ENCODE peak calls at places on chromosomes 16 and 17, in four cellular contexts. One of them, this sample, is unnamed.
A peak's percentile ranks its signal among the peaks of the same experiment; 100 is the strongest.

GRCh38 chr17:34499576-34499975 is 79.8 kb upstream of the TMEM132E start:
- DNase-seq in left ventricle myocardium inferior: no peak
- DNase-seq in neural progenitor cell: peak; percentile 86
- DNase-seq in right atrium auricular region: no peak
- DNase-seq in this sample: no peak

GRCh38 chr16:9495824-9496223 is 404.4 kb downstream of the HAPSTR1 start:
- DNase-seq in left ventricle myocardium inferior: no peak
- DNase-seq in neural progenitor cell: no peak
- DNase-seq in right atrium auricular region: no peak
- DNase-seq in this sample: no peak

GRCh38 chr16:87235810-87236515 is 81.2 kb downstream of the C16orf95 start:
- DNase-seq in left ventricle myocardium inferior: no peak
- DNase-seq in neural progenitor cell: peak; percentile 26
- DNase-seq in right atrium auricular region: no peak
- DNase-seq in this sample: no peak

GRCh38 chr16:87803385-87803784 is 37.6 kb upstream of the KLHDC4 start:
- DNase-seq in left ventricle myocardium inferior: no peak
- DNase-seq in neural progenitor cell: no peak
- DNase-seq in right atrium auricular region: no peak
- DNase-seq in this sample: no peak

GRCh38 chr17:8137645-8138342 is 13.9 kb upstream of the HES7 start:
- DNase-seq in left ventricle myocardium inferior: no peak
- DNase-seq in neural progenitor cell: no peak
- DNase-seq in right atrium auricular region: no peak
- DNase-seq in this sample: peak; percentile 47

GRCh38 chr16:89565506-89566372 is 5.3 kb downstream of the RPL13 start:
- DNase-seq in left ventricle myocardium inferior: peak; percentile 37
- DNase-seq in neural progenitor cell: peak; percentile 64
- DNase-seq in right atrium auricular region: no peak
- DNase-seq in this sample: peak; percentile 88

GRCh38 chr17:29933379-29933778 is 3.4 kb upstream of the SSH2 start:
- DNase-seq in left ventricle myocardium inferior: no peak
- DNase-seq in neural progenitor cell: peak; percentile 50
- DNase-seq in right atrium auricular region: no peak
- DNase-seq in this sample: no peak

GRCh38 chr16:66928702-66929388 is 3.5 kb upstream of the RRAD start:
- DNase-seq in left ventricle myocardium inferior: no peak
- DNase-seq in neural progenitor cell: peak; percentile 58
- DNase-seq in right atrium auricular region: no peak
- DNase-seq in this sample: no peak

GRCh38 chr17:17567631-17568030 is 23.9 kb downstream of the PEMT start:
- DNase-seq in left ventricle myocardium inferior: peak; percentile 76
- DNase-seq in neural progenitor cell: no peak
- DNase-seq in right atrium auricular region: peak; percentile 77
- DNase-seq in this sample: no peak

GRCh38 chr17:39002991-39003715 is 36.0 kb upstream of the FBXO47 start:
- DNase-seq in left ventricle myocardium inferior: peak; percentile 86
- DNase-seq in neural progenitor cell: no peak
- DNase-seq in right atrium auricular region: peak; percentile 92
- DNase-seq in this sample: peak; percentile 72

GRCh38 chr16:82509636-82510035 is 117.1 kb upstream of the CDH13 start:
- DNase-seq in left ventricle myocardium inferior: no peak
- DNase-seq in neural progenitor cell: no peak
- DNase-seq in right atrium auricular region: no peak
- DNase-seq in this sample: no peak

GRCh38 chr16:85608515-85608885 is 4.6 kb upstream of the GSE1 start:
- DNase-seq in left ventricle myocardium inferior: no peak
- DNase-seq in neural progenitor cell: no peak
- DNase-seq in right atrium auricular region: no peak
- DNase-seq in this sample: no peak

GRCh38 chr17:39027037-39027436 is 59.8 kb upstream of the FBXO47 start:
- DNase-seq in left ventricle myocardium inferior: peak; percentile 82
- DNase-seq in neural progenitor cell: peak; percentile 66
- DNase-seq in right atrium auricular region: peak; percentile 73
- DNase-seq in this sample: peak; percentile 58

GRCh38 chr17:36680701-36681202 is 79.4 kb downstream of the MRM1 start:
- DNase-seq in left ventricle myocardium inferior: no peak
- DNase-seq in neural progenitor cell: no peak
- DNase-seq in right atrium auricular region: no peak
- DNase-seq in this sample: no peak

GRCh38 chr16:73064227-73064995 is 16.5 kb upstream of the ZFHX3 start:
- DNase-seq in left ventricle myocardium inferior: peak; percentile 39
- DNase-seq in neural progenitor cell: no peak
- DNase-seq in right atrium auricular region: no peak
- DNase-seq in this sample: peak; percentile 54

GRCh38 chr17:81794509-81794908 is 9.4 kb upstream of the GCGR start:
- DNase-seq in left ventricle myocardium inferior: no peak
- DNase-seq in neural progenitor cell: peak; percentile 52
- DNase-seq in right atrium auricular region: no peak
- DNase-seq in this sample: no peak

GRCh38 chr17:59561042-59561441 is 4.4 kb upstream of the DHX40 start:
- DNase-seq in left ventricle myocardium inferior: no peak
- DNase-seq in neural progenitor cell: peak; percentile 22
- DNase-seq in right atrium auricular region: no peak
- DNase-seq in this sample: no peak

GRCh38 chr17:60065867-60066266 is 12.9 kb downstream of the HEATR6 start:
- DNase-seq in left ventricle myocardium inferior: no peak
- DNase-seq in neural progenitor cell: no peak
- DNase-seq in right atrium auricular region: no peak
- DNase-seq in this sample: no peak

GRCh38 chr17:57892146-57892819 is 42.4 kb upstream of the MRPS23 start:
- DNase-seq in left ventricle myocardium inferior: peak; percentile 90
- DNase-seq in neural progenitor cell: peak; percentile 91
- DNase-seq in right atrium auricular region: peak; percentile 97
- DNase-seq in this sample: peak; percentile 88

GRCh38 chr16:83727018-83727417 is 80.8 kb upstream of the HSBP1 start:
- DNase-seq in left ventricle myocardium inferior: no peak
- DNase-seq in neural progenitor cell: no peak
- DNase-seq in right atrium auricular region: no peak
- DNase-seq in this sample: no peak

GRCh38 chr17:54903375-54903774 is 2.7 kb downstream of the TOM1L1 start:
- DNase-seq in left ventricle myocardium inferior: peak; percentile 48
- DNase-seq in neural progenitor cell: no peak
- DNase-seq in right atrium auricular region: no peak
- DNase-seq in this sample: peak; percentile 71

DNA sequence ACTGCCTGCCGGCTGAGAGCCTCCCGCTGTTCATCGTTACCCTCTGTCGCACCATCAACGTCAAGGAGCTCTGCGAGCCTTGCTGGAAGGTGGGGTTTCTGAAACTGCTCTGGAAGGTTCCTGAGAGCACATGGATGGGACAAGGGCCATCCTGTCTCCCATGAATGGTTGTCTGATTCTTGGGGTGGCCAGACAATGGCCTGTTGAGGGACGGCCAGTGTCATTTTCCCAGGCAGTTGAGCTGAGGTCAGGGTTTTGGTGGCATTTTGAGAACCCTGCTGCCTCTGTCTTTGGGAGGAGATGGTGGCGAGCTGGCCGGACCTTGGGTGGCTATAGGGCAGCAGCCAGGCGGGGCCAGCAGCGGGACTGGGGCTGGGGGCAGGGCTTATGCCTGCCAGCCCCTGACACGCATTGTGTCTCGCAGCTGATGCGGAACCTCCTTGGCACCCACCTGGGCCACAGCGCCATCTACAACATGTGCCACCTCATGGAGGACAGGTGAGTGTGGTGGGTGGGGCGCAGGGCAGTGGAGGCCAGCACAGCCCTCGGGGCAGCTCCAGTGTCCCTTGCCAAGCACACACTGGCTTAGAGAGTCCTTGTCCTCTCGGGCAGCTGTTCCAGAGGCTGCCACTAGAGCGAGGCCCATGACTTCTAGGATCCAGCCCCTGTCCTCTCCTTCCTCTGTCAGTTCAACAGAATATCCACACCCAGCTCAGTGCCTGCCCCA is 9.1 kb downstream of the TSC2 start:
- DNase-seq in left ventricle myocardium inferior: no peak
- DNase-seq in neural progenitor cell: peak; percentile 59
- DNase-seq in right atrium auricular region: no peak
- DNase-seq in this sample: no peak
- TF ChIP-seq CTCF in left ventricle myocardium inferior: peak; percentile 23
- TF ChIP-seq CTCF in neural progenitor cell: peak; percentile 37
- TF ChIP-seq CTCF in right atrium auricular region: no peak
- TF ChIP-seq CTCF in this sample: no peak

GRCh38 chr17:4858068-4858879 is 25.1 kb downstream of the MINK1 start:
- DNase-seq in left ventricle myocardium inferior: no peak
- DNase-seq in neural progenitor cell: peak; percentile 87
- DNase-seq in right atrium auricular region: no peak
- DNase-seq in this sample: no peak

GRCh38 chr17:4861052-4861451 is 27.9 kb downstream of the MINK1 start:
- DNase-seq in left ventricle myocardium inferior: no peak
- DNase-seq in neural progenitor cell: no peak
- DNase-seq in right atrium auricular region: no peak
- DNase-seq in this sample: peak; percentile 25

GRCh38 chr17:4858880-4859260 is 25.7 kb downstream of the MINK1 start:
- DNase-seq in left ventricle myocardium inferior: peak; percentile 63
- DNase-seq in neural progenitor cell: no peak
- DNase-seq in right atrium auricular region: no peak
- DNase-seq in this sample: peak; percentile 46

GRCh38 chr17:4860651-4861050 is 27.5 kb downstream of the MINK1 start:
- DNase-seq in left ventricle myocardium inferior: no peak
- DNase-seq in neural progenitor cell: no peak
- DNase-seq in right atrium auricular region: no peak
- DNase-seq in this sample: no peak

GRCh38 chr17:4859816-4860625 is 26.9 kb downstream of the MINK1 start:
- DNase-seq in left ventricle myocardium inferior: no peak
- DNase-seq in neural progenitor cell: no peak
- DNase-seq in right atrium auricular region: no peak
- DNase-seq in this sample: no peak
- H3K4me1 ChIP-seq in left ventricle myocardium inferior: peaks cover 63% of the 10 kb centered on the region
- H3K4me1 ChIP-seq in neural progenitor cell: peaks cover 31% of the 10 kb centered on the region
- H3K4me1 ChIP-seq in right atrium auricular region: no peaks in the 10 kb centered on the region
- H3K4me1 ChIP-seq in this sample: peaks cover 36% of the 10 kb centered on the region

GRCh38 chr16:35523991-35524390 is 2064.6 kb downstream of the TP53TG3F start:
- DNase-seq in left ventricle myocardium inferior: no peak
- DNase-seq in neural progenitor cell: no peak
- DNase-seq in right atrium auricular region: no peak
- DNase-seq in this sample: no peak
- H3K9me3 ChIP-seq in left ventricle myocardium inferior: peaks cover 4% of the 10 kb centered on the region
- H3K9me3 ChIP-seq in neural progenitor cell: peaks cover 16% of the 10 kb centered on the region
- H3K9me3 ChIP-seq in right atrium auricular region: no peaks in the 10 kb centered on the region
- H3K9me3 ChIP-seq in this sample: no peaks in the 10 kb centered on the region

DNA sequence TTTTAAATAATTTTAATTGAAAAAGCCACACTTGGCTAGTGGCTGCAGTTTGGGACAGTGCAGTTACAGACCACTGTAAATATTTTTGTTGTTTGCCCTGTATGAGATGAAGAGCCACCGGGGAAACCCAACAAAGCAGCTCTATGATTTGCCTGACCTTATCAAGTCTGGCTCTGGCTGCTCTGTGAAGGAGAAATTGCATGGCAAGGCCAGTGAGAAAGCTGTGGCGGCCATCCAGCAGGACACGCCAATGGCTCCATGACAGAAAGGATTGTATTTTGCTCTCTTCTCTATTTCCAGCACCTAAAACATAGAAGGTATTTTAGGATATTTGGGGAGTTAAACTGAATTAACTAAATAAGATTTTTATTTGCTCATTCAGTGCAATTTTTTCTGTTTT is 330.0 kb upstream of the DYNLRB2 start:
- DNase-seq in left ventricle myocardium inferior: peak; percentile 50
- DNase-seq in neural progenitor cell: no peak
- DNase-seq in right atrium auricular region: peak; percentile 62
- DNase-seq in this sample: no peak
- TF ChIP-seq CTCF in left ventricle myocardium inferior: no peak
- TF ChIP-seq CTCF in neural progenitor cell: no peak
- TF ChIP-seq CTCF in right atrium auricular region: no peak
- TF ChIP-seq CTCF in this sample: no peak

GRCh38 chr17:64096037-64096436 is 33.9 kb downstream of the ERN1 start:
- DNase-seq in left ventricle myocardium inferior: no peak
- DNase-seq in neural progenitor cell: no peak
- DNase-seq in right atrium auricular region: no peak
- DNase-seq in this sample: no peak

GRCh38 chr17:64097196-64097936 is 32.6 kb downstream of the ERN1 start:
- DNase-seq in left ventricle myocardium inferior: no peak
- DNase-seq in neural progenitor cell: no peak
- DNase-seq in right atrium auricular region: no peak
- DNase-seq in this sample: no peak

GRCh38 chr17:64103751-64104364 is 26.1 kb downstream of the ERN1 start:
- DNase-seq in left ventricle myocardium inferior: no peak
- DNase-seq in neural progenitor cell: no peak
- DNase-seq in right atrium auricular region: no peak
- DNase-seq in this sample: no peak

GRCh38 chr17:64095144-64095882 is 34.6 kb downstream of the ERN1 start:
- DNase-seq in left ventricle myocardium inferior: no peak
- DNase-seq in neural progenitor cell: no peak
- DNase-seq in right atrium auricular region: no peak
- DNase-seq in this sample: no peak

DNA sequence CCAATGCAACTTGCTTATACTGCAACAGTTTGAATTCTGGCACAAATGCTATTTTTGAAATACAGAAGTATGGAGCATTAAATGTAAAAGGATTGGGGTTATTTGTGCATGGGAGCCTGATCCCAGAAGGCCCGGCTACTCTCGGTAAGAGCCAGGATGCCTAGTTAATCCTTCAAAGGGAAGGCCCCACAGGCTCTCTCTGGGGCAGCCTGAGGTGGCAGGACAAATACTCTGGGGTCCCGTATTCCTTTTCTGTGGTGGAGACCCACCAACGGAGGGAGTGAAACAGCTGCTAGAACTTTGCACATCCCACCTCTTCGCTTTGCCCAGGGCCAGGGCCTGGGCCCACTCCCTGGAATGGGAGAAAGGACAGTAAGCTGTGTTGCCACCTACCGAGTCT is 30.4 kb downstream of the ERN1 start:
- DNase-seq in left ventricle myocardium inferior: no peak
- DNase-seq in neural progenitor cell: peak; percentile 46
- DNase-seq in right atrium auricular region: no peak
- DNase-seq in this sample: no peak
- H3K4me1 ChIP-seq in left ventricle myocardium inferior: peaks cover 15% of the 10 kb centered on the region
- H3K4me1 ChIP-seq in neural progenitor cell: peaks cover 11% of the 10 kb centered on the region
- H3K4me1 ChIP-seq in right atrium auricular region: no peaks in the 10 kb centered on the region
- H3K4me1 ChIP-seq in this sample: peaks cover 4% of the 10 kb centered on the region

GRCh38 chr17:82950525-82951102 is 110.8 kb upstream of the ZNF750 start:
- DNase-seq in left ventricle myocardium inferior: peak; percentile 1
- DNase-seq in neural progenitor cell: no peak
- DNase-seq in right atrium auricular region: no peak
- DNase-seq in this sample: peak; percentile 20
- H3K9me3 ChIP-seq in left ventricle myocardium inferior: peaks cover 60% of the 10 kb centered on the region
- H3K9me3 ChIP-seq in neural progenitor cell: peaks cover 20% of the 10 kb centered on the region
- H3K9me3 ChIP-seq in right atrium auricular region: peaks cover 22% of the 10 kb centered on the region
- H3K9me3 ChIP-seq in this sample: peaks cover 27% of the 10 kb centered on the region

GRCh38 chr16:65905326-65905725 is 461.2 kb upstream of the CDH5 start:
- DNase-seq in left ventricle myocardium inferior: no peak
- DNase-seq in neural progenitor cell: no peak
- DNase-seq in right atrium auricular region: no peak
- DNase-seq in this sample: no peak
- TF ChIP-seq CTCF in left ventricle myocardium inferior: no peak
- TF ChIP-seq CTCF in neural progenitor cell: no peak
- TF ChIP-seq CTCF in right atrium auricular region: no peak
- TF ChIP-seq CTCF in this sample: no peak

This sample was measured in left lung.